ENCODE peak calls at places on chromosomes 7 and 10, in five cellular contexts. One of them, this sample, is unnamed.

GRCh38 chr7:37901236-37901827 is 15.3 kb downstream of the SFRP4 start:
- DNase-seq in BJ: no peak
- DNase-seq in endothelial cell of umbilical vein: peak
- DNase-seq in fibroblast of the aortic adventitia: peak
- DNase-seq in upper lobe of left lung: no peak
- DNase-seq in this sample: no peak

GRCh38 chr7:3154881-3155494 is 111.3 kb upstream of the CARD11 start:
- DNase-seq in BJ: peak
- DNase-seq in endothelial cell of umbilical vein: peak
- DNase-seq in upper lobe of left lung: no peak
- DNase-seq in fibroblast of the aortic adventitia: peak
- DNase-seq in this sample: no peak

GRCh38 chr10:110354322-110354766 is 49.6 kb upstream of the SMNDC1 start:
- DNase-seq in endothelial cell of umbilical vein: peak
- DNase-seq in upper lobe of left lung: peak
- DNase-seq in fibroblast of the aortic adventitia: peak
- DNase-seq in BJ: no peak
- DNase-seq in this sample: no peak

GRCh38 chr7:151992375-151992774 is 33.1 kb upstream of the GALNT11 start:
- DNase-seq in upper lobe of left lung: peak
- DNase-seq in BJ: no peak
- DNase-seq in endothelial cell of umbilical vein: peak
- DNase-seq in fibroblast of the aortic adventitia: peak
- DNase-seq in this sample: no peak

GRCh38 chr7:3134715-3135114 is 91.0 kb upstream of the CARD11 start:
- DNase-seq in upper lobe of left lung: no peak
- DNase-seq in BJ: no peak
- DNase-seq in fibroblast of the aortic adventitia: no peak
- DNase-seq in endothelial cell of umbilical vein: no peak
- DNase-seq in this sample: no peak

GRCh38 chr10:70115948-70116682 is 16.5 kb downstream of the AIFM2 start:
- DNase-seq in BJ: no peak
- DNase-seq in fibroblast of the aortic adventitia: peak
- DNase-seq in upper lobe of left lung: peak
- DNase-seq in endothelial cell of umbilical vein: peak
- DNase-seq in this sample: no peak

GRCh38 chr10:98260752-98261151 is 7.2 kb downstream of the LOXL4 start:
- DNase-seq in BJ: no peak
- DNase-seq in fibroblast of the aortic adventitia: no peak
- DNase-seq in endothelial cell of umbilical vein: no peak
- DNase-seq in upper lobe of left lung: no peak
- DNase-seq in this sample: peak

GRCh38 chr10:61766927-61767326 is 104.2 kb downstream of the CABCOCO1 start:
- DNase-seq in upper lobe of left lung: no peak
- DNase-seq in endothelial cell of umbilical vein: no peak
- DNase-seq in BJ: no peak
- DNase-seq in fibroblast of the aortic adventitia: no peak
- DNase-seq in this sample: no peak

GRCh38 chr10:66349726-66350125 is 576.1 kb upstream of the LRRTM3 start:
- DNase-seq in endothelial cell of umbilical vein: no peak
- DNase-seq in fibroblast of the aortic adventitia: no peak
- DNase-seq in BJ: no peak
- DNase-seq in upper lobe of left lung: no peak
- DNase-seq in this sample: no peak

GRCh38 chr10:89347706-89348457 is 20.1 kb downstream of the IFIT3 start:
- DNase-seq in fibroblast of the aortic adventitia: no peak
- DNase-seq in upper lobe of left lung: no peak
- DNase-seq in endothelial cell of umbilical vein: peak
- DNase-seq in BJ: no peak
- DNase-seq in this sample: no peak

GRCh38 chr7:41425926-41426325 is 277.0 kb downstream of the INHBA start:
- DNase-seq in endothelial cell of umbilical vein: peak
- DNase-seq in fibroblast of the aortic adventitia: peak
- DNase-seq in upper lobe of left lung: no peak
- DNase-seq in BJ: no peak
- DNase-seq in this sample: no peak

GRCh38 chr10:118246340-118247247 is 95.5 kb downstream of the FAM204A start:
- DNase-seq in upper lobe of left lung: no peak
- DNase-seq in endothelial cell of umbilical vein: no peak
- DNase-seq in fibroblast of the aortic adventitia: no peak
- DNase-seq in BJ: no peak
- DNase-seq in this sample: no peak

GRCh38 chr10:3702569-3702968 is 82.4 kb downstream of the KLF6 start:
- DNase-seq in endothelial cell of umbilical vein: no peak
- DNase-seq in fibroblast of the aortic adventitia: no peak
- DNase-seq in BJ: no peak
- DNase-seq in upper lobe of left lung: no peak
- DNase-seq in this sample: no peak

GRCh38 chr7:13988011-13988410 is 1.5 kb downstream of the ETV1 start:
- DNase-seq in upper lobe of left lung: no peak
- DNase-seq in endothelial cell of umbilical vein: peak
- DNase-seq in BJ: no peak
- DNase-seq in fibroblast of the aortic adventitia: peak
- DNase-seq in this sample: no peak

GRCh38 chr10:49347342-49347741 is 48.4 kb downstream of the C10orf71 start:
- DNase-seq in upper lobe of left lung: peak
- DNase-seq in endothelial cell of umbilical vein: no peak
- DNase-seq in BJ: no peak
- DNase-seq in fibroblast of the aortic adventitia: no peak
- DNase-seq in this sample: no peak

GRCh38 chr7:55774327-55775050 is 88.1 kb downstream of the SEPTIN14 start:
- DNase-seq in BJ: no peak
- DNase-seq in fibroblast of the aortic adventitia: no peak
- DNase-seq in upper lobe of left lung: no peak
- DNase-seq in endothelial cell of umbilical vein: no peak
- DNase-seq in this sample: no peak

DNA sequence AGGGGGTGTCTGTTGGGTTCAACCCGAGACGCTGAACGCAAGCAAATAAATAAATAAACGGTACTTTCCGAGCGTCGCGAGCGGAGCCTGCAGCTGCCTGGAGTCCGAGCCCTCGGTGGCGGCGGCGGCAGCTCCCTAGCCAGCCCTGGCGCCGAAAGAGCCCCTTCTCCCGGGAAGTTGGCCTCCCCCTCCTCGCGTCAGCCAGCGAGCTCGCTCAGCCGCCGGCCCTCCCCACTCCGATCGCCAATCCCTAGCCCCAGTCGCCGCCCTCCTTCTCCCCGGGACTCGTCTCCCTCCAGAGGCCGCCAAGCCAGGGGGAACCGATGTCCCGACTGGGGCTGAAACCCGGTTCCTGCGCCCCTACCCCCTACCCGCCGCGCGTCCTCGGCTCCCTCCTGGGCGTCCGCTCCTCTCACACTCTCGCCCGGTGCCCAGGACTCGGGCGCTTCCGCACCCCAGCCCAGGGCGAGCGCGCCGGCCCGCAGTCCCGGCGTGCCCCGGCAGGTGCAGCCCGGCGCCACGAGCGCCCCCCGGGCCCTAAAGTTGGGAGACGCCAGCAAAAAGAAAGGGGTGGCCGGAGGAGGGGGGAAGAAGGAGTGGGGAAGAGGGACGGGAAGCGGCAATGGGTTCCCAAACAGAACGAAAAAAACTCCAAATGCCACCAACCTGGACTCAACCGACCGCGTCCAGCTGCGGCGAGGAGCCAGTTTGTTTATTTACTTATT is at the start of gene GFRA1:
- DNase-seq in endothelial cell of umbilical vein: no peak
- DNase-seq in fibroblast of the aortic adventitia: no peak
- DNase-seq in upper lobe of left lung: no peak
- DNase-seq in BJ: no peak
- DNase-seq in this sample: peak
- TF ChIP-seq CTCF in endothelial cell of umbilical vein: no peak
- TF ChIP-seq CTCF in fibroblast of the aortic adventitia: no peak
- TF ChIP-seq CTCF in upper lobe of left lung: no peak
- TF ChIP-seq CTCF in BJ: peak
- TF ChIP-seq CTCF in this sample: peak

GRCh38 chr10:60266513-60266912 is 123.2 kb downstream of the ANK3 start:
- DNase-seq in endothelial cell of umbilical vein: no peak
- DNase-seq in upper lobe of left lung: no peak
- DNase-seq in BJ: no peak
- DNase-seq in fibroblast of the aortic adventitia: no peak
- DNase-seq in this sample: no peak
- TF ChIP-seq CTCF in endothelial cell of umbilical vein: no peak
- TF ChIP-seq CTCF in upper lobe of left lung: no peak
- TF ChIP-seq CTCF in BJ: no peak
- TF ChIP-seq CTCF in fibroblast of the aortic adventitia: no peak
- TF ChIP-seq CTCF in this sample: no peak

GRCh38 chr10:75403144-75404022 is 1.8 kb upstream of the ZNF503 start:
- DNase-seq in upper lobe of left lung: peak
- DNase-seq in endothelial cell of umbilical vein: peak
- DNase-seq in BJ: no peak
- DNase-seq in fibroblast of the aortic adventitia: peak
- DNase-seq in this sample: peak
- TF ChIP-seq CTCF in upper lobe of left lung: no peak
- TF ChIP-seq CTCF in endothelial cell of umbilical vein: no peak
- TF ChIP-seq CTCF in BJ: no peak
- TF ChIP-seq CTCF in fibroblast of the aortic adventitia: no peak
- TF ChIP-seq CTCF in this sample: no peak

GRCh38 chr10:85794553-85794952 is 572.0 kb downstream of the GRID1 start:
- DNase-seq in endothelial cell of umbilical vein: no peak
- DNase-seq in BJ: no peak
- DNase-seq in upper lobe of left lung: no peak
- DNase-seq in fibroblast of the aortic adventitia: no peak
- DNase-seq in this sample: no peak

GRCh38 chr10:85790155-85790789 is 576.3 kb downstream of the GRID1 start:
- DNase-seq in fibroblast of the aortic adventitia: no peak
- DNase-seq in BJ: no peak
- DNase-seq in upper lobe of left lung: no peak
- DNase-seq in endothelial cell of umbilical vein: no peak
- DNase-seq in this sample: no peak

GRCh38 chr10:85792533-85792858 is 574.1 kb downstream of the GRID1 start:
- DNase-seq in BJ: no peak
- DNase-seq in upper lobe of left lung: no peak
- DNase-seq in fibroblast of the aortic adventitia: no peak
- DNase-seq in endothelial cell of umbilical vein: no peak
- DNase-seq in this sample: no peak

GRCh38 chr10:85789125-85789524 is 577.5 kb downstream of the GRID1 start:
- DNase-seq in BJ: no peak
- DNase-seq in upper lobe of left lung: no peak
- DNase-seq in endothelial cell of umbilical vein: no peak
- DNase-seq in fibroblast of the aortic adventitia: no peak
- DNase-seq in this sample: no peak

DNA sequence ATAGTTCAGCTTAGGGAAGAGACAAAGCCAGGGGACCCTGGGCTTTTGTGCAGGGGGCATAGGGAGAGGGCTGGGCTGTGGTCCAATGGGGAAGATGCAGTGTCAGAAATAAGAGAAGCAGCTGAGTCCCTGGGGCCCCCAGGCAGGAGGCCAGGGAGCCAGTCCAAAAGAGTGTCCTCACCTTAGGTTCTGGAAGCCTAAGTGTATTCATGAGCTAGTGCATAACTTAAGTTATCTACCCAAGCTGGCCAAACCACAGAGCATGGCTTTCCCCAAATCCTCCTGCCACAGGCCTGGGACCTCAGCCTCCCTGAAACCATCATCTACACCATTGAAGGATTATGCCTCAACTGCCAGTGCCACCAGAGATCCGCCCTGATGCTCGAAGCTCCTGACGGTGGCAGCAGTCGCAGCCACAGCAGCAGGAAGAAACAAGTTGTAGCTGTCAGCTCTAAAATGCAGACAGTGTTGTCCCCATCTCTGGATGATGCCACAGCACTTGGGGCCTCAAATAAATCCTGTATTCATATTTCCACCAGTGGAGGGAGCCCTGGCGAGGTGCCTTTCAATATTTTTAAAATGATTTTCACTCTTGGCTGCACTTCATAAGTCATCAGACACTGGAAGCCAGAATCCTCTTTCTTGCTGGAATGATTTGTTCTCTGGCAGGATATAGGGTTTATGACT is 574.6 kb downstream of the GRID1 start:
- DNase-seq in upper lobe of left lung: no peak
- DNase-seq in endothelial cell of umbilical vein: no peak
- DNase-seq in BJ: no peak
- DNase-seq in fibroblast of the aortic adventitia: no peak
- DNase-seq in this sample: no peak
- TF ChIP-seq CTCF in upper lobe of left lung: no peak
- TF ChIP-seq CTCF in endothelial cell of umbilical vein: no peak
- TF ChIP-seq CTCF in BJ: no peak
- TF ChIP-seq CTCF in fibroblast of the aortic adventitia: no peak
- TF ChIP-seq CTCF in this sample: peak

GRCh38 chr7:79176859-79177477 is 276.5 kb downstream of the MAGI2 start:
- DNase-seq in endothelial cell of umbilical vein: peak
- DNase-seq in fibroblast of the aortic adventitia: peak
- DNase-seq in BJ: no peak
- DNase-seq in upper lobe of left lung: no peak
- DNase-seq in this sample: no peak
- TF ChIP-seq CTCF in endothelial cell of umbilical vein: peak
- TF ChIP-seq CTCF in fibroblast of the aortic adventitia: peak
- TF ChIP-seq CTCF in BJ: peak
- TF ChIP-seq CTCF in upper lobe of left lung: peak
- TF ChIP-seq CTCF in this sample: peak

GRCh38 chr7:11486271-11486670 is 345.7 kb downstream of the THSD7A start:
- DNase-seq in endothelial cell of umbilical vein: peak
- DNase-seq in fibroblast of the aortic adventitia: no peak
- DNase-seq in upper lobe of left lung: no peak
- DNase-seq in BJ: no peak
- DNase-seq in this sample: no peak
- TF ChIP-seq CTCF in endothelial cell of umbilical vein: no peak
- TF ChIP-seq CTCF in fibroblast of the aortic adventitia: no peak
- TF ChIP-seq CTCF in upper lobe of left lung: no peak
- TF ChIP-seq CTCF in BJ: no peak
- TF ChIP-seq CTCF in this sample: no peak

GRCh38 chr7:99504603-99505323 is at the start of gene ZKSCAN5:
- DNase-seq in endothelial cell of umbilical vein: peak
- DNase-seq in upper lobe of left lung: peak
- DNase-seq in BJ: peak
- DNase-seq in fibroblast of the aortic adventitia: peak
- DNase-seq in this sample: peak
- TF ChIP-seq CTCF in endothelial cell of umbilical vein: no peak
- TF ChIP-seq CTCF in upper lobe of left lung: no peak
- TF ChIP-seq CTCF in BJ: no peak
- TF ChIP-seq CTCF in fibroblast of the aortic adventitia: no peak
- TF ChIP-seq CTCF in this sample: no peak

GRCh38 chr10:124653311-124653710 is 90.9 kb downstream of the FAM53B start:
- DNase-seq in endothelial cell of umbilical vein: no peak
- DNase-seq in fibroblast of the aortic adventitia: no peak
- DNase-seq in BJ: no peak
- DNase-seq in upper lobe of left lung: no peak
- DNase-seq in this sample: no peak

GRCh38 chr10:124656113-124656490 is 88.1 kb downstream of the FAM53B start:
- DNase-seq in endothelial cell of umbilical vein: no peak
- DNase-seq in upper lobe of left lung: no peak
- DNase-seq in BJ: no peak
- DNase-seq in fibroblast of the aortic adventitia: no peak
- DNase-seq in this sample: no peak

GRCh38 chr10:124654686-124655085 is 89.5 kb downstream of the FAM53B start:
- DNase-seq in endothelial cell of umbilical vein: no peak
- DNase-seq in fibroblast of the aortic adventitia: no peak
- DNase-seq in upper lobe of left lung: no peak
- DNase-seq in BJ: no peak
- DNase-seq in this sample: no peak

GRCh38 chr10:124653811-124654651 is 90.1 kb downstream of the FAM53B start:
- DNase-seq in upper lobe of left lung: no peak
- DNase-seq in endothelial cell of umbilical vein: no peak
- DNase-seq in fibroblast of the aortic adventitia: no peak
- DNase-seq in BJ: no peak
- DNase-seq in this sample: no peak

GRCh38 chr10:124655191-124656112 is 88.7 kb downstream of the FAM53B start:
- DNase-seq in endothelial cell of umbilical vein: no peak
- DNase-seq in upper lobe of left lung: no peak
- DNase-seq in BJ: no peak
- DNase-seq in fibroblast of the aortic adventitia: no peak
- DNase-seq in this sample: no peak
- TF ChIP-seq CTCF in endothelial cell of umbilical vein: no peak
- TF ChIP-seq CTCF in upper lobe of left lung: no peak
- TF ChIP-seq CTCF in BJ: no peak
- TF ChIP-seq CTCF in fibroblast of the aortic adventitia: no peak
- TF ChIP-seq CTCF in this sample: no peak

This sample was measured in type B pancreatic cell.